ENCODE peak calls at places on chromosomes 11 and 22, in five cellular contexts. One of them, this sample, is unnamed.

GRCh38 chr22:20748082-20748481 is 25.8 kb upstream of the SERPIND1 start:
- DNase-seq in psoas muscle: no peak
- DNase-seq in tibial artery: no peak
- DNase-seq in sigmoid colon: no peak
- DNase-seq in left ventricle myocardium inferior: no peak
- DNase-seq in this sample: no peak

GRCh38 chr22:23514317-23515038 is 65.6 kb downstream of the IGLL1 start:
- DNase-seq in psoas muscle: no peak
- DNase-seq in sigmoid colon: peak
- DNase-seq in tibial artery: no peak
- DNase-seq in left ventricle myocardium inferior: no peak
- DNase-seq in this sample: no peak

GRCh38 chr11:1568451-1568911 is 3.6 kb downstream of the DUSP8 start:
- DNase-seq in tibial artery: no peak
- DNase-seq in left ventricle myocardium inferior: no peak
- DNase-seq in sigmoid colon: peak
- DNase-seq in psoas muscle: no peak
- DNase-seq in this sample: peak

GRCh38 chr11:2997406-2997805 is 5.3 kb upstream of the NAP1L4 start:
- DNase-seq in left ventricle myocardium inferior: no peak
- DNase-seq in sigmoid colon: peak
- DNase-seq in tibial artery: no peak
- DNase-seq in psoas muscle: no peak
- DNase-seq in this sample: no peak

GRCh38 chr11:104256525-104256924 is 92.6 kb upstream of the PDGFD start:
- DNase-seq in left ventricle myocardium inferior: no peak
- DNase-seq in psoas muscle: no peak
- DNase-seq in tibial artery: no peak
- DNase-seq in sigmoid colon: no peak
- DNase-seq in this sample: no peak

GRCh38 chr11:67368621-67369020 is 4.8 kb downstream of the CLCF1 start:
- DNase-seq in left ventricle myocardium inferior: no peak
- DNase-seq in tibial artery: no peak
- DNase-seq in psoas muscle: no peak
- DNase-seq in sigmoid colon: no peak
- DNase-seq in this sample: no peak

GRCh38 chr11:70016666-70017347 is 61.3 kb upstream of the ANO1 start:
- DNase-seq in tibial artery: no peak
- DNase-seq in psoas muscle: no peak
- DNase-seq in sigmoid colon: no peak
- DNase-seq in left ventricle myocardium inferior: no peak
- DNase-seq in this sample: peak

GRCh38 chr22:35177811-35178210 is 79.5 kb upstream of the HMGXB4 start:
- DNase-seq in psoas muscle: no peak
- DNase-seq in tibial artery: no peak
- DNase-seq in sigmoid colon: no peak
- DNase-seq in left ventricle myocardium inferior: no peak
- DNase-seq in this sample: no peak

GRCh38 chr22:45710469-45710868 is 38.8 kb downstream of the ATXN10 start:
- DNase-seq in tibial artery: no peak
- DNase-seq in sigmoid colon: no peak
- DNase-seq in left ventricle myocardium inferior: no peak
- DNase-seq in psoas muscle: no peak
- DNase-seq in this sample: no peak

GRCh38 chr11:12280838-12281565 is 96.4 kb upstream of the PARVA start:
- DNase-seq in psoas muscle: no peak
- DNase-seq in left ventricle myocardium inferior: no peak
- DNase-seq in tibial artery: no peak
- DNase-seq in sigmoid colon: no peak
- DNase-seq in this sample: no peak

GRCh38 chr11:64248578-64248977 is 1.8 kb upstream of the PPP1R14B start:
- DNase-seq in tibial artery: no peak
- DNase-seq in sigmoid colon: no peak
- DNase-seq in left ventricle myocardium inferior: no peak
- DNase-seq in psoas muscle: no peak
- DNase-seq in this sample: no peak

GRCh38 chr11:76830639-76831312 is 29.9 kb upstream of the ACER3 start:
- DNase-seq in left ventricle myocardium inferior: no peak
- DNase-seq in psoas muscle: no peak
- DNase-seq in sigmoid colon: no peak
- DNase-seq in tibial artery: no peak
- DNase-seq in this sample: no peak

GRCh38 chr11:27209562-27210005 is 153.4 kb downstream of the CCDC34 start:
- DNase-seq in sigmoid colon: no peak
- DNase-seq in tibial artery: peak
- DNase-seq in psoas muscle: peak
- DNase-seq in left ventricle myocardium inferior: peak
- DNase-seq in this sample: peak

GRCh38 chr11:37817727-37818270 is 1219.8 kb upstream of the RAG2 start:
- DNase-seq in left ventricle myocardium inferior: no peak
- DNase-seq in sigmoid colon: no peak
- DNase-seq in tibial artery: no peak
- DNase-seq in psoas muscle: no peak
- DNase-seq in this sample: no peak

GRCh38 chr11:120281161-120281795 is 41.3 kb downstream of the POU2F3 start:
- DNase-seq in sigmoid colon: no peak
- DNase-seq in psoas muscle: no peak
- DNase-seq in left ventricle myocardium inferior: peak
- DNase-seq in tibial artery: no peak
- DNase-seq in this sample: no peak

GRCh38 chr11:22690891-22691290 is 24.5 kb downstream of the GAS2 start:
- DNase-seq in left ventricle myocardium inferior: no peak
- DNase-seq in tibial artery: no peak
- DNase-seq in psoas muscle: no peak
- DNase-seq in sigmoid colon: no peak
- DNase-seq in this sample: no peak

GRCh38 chr22:29306830-29307657 is 594 bp downstream of the GAS2L1 start:
- DNase-seq in psoas muscle: peak
- DNase-seq in tibial artery: peak
- DNase-seq in sigmoid colon: peak
- DNase-seq in left ventricle myocardium inferior: peak
- DNase-seq in this sample: no peak

GRCh38 chr11:14253437-14253836 is 105.5 kb downstream of the RRAS2 start:
- DNase-seq in left ventricle myocardium inferior: no peak
- DNase-seq in sigmoid colon: no peak
- DNase-seq in tibial artery: no peak
- DNase-seq in psoas muscle: no peak
- DNase-seq in this sample: no peak

GRCh38 chr11:69950120-69950519 is 128.0 kb upstream of the ANO1 start:
- DNase-seq in psoas muscle: no peak
- DNase-seq in sigmoid colon: no peak
- DNase-seq in left ventricle myocardium inferior: no peak
- DNase-seq in tibial artery: no peak
- DNase-seq in this sample: peak

GRCh38 chr22:37519268-37520195 is at the start of gene CARD10:
- DNase-seq in sigmoid colon: no peak
- DNase-seq in tibial artery: no peak
- DNase-seq in left ventricle myocardium inferior: peak
- DNase-seq in psoas muscle: no peak
- DNase-seq in this sample: peak

GRCh38 chr11:71391352-71391751 is 56.8 kb downstream of the DHCR7 start:
- DNase-seq in tibial artery: no peak
- DNase-seq in left ventricle myocardium inferior: no peak
- DNase-seq in sigmoid colon: no peak
- DNase-seq in psoas muscle: no peak
- DNase-seq in this sample: no peak

GRCh38 chr22:44351685-44352377 is 39.1 kb upstream of the SHISAL1 start:
- DNase-seq in tibial artery: no peak
- DNase-seq in sigmoid colon: peak
- DNase-seq in left ventricle myocardium inferior: no peak
- DNase-seq in psoas muscle: no peak
- DNase-seq in this sample: peak

DNA sequence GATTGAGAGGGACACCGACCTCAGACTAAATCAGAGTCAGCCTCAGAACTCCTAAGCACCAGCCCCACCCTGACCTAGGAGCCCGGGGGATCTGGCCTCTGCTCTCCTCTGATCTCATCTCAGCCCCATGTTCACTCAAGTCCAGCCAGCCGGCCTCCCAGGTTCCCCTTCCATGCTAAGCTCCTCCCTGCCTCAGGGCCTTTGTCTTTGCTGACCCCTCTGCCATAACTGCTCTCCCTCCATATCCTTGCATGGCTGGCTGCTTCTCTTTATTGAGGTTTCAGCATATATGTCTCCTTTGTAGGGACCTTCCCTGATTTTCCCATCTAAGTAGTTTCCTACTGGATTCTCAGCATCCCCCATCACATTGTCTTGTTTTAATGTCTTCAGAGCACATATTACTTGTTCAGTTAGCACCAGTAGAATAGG is 780 bp upstream of the SLC15A3 start:
- DNase-seq in tibial artery: no peak
- DNase-seq in psoas muscle: no peak
- DNase-seq in left ventricle myocardium inferior: no peak
- DNase-seq in sigmoid colon: no peak
- DNase-seq in this sample: no peak
- H3K27ac ChIP-seq in tibial artery: peak
- H3K27ac ChIP-seq in psoas muscle: peak
- H3K27ac ChIP-seq in left ventricle myocardium inferior: peak
- H3K27ac ChIP-seq in sigmoid colon: peak
- H3K27ac ChIP-seq in this sample: no peak

GRCh38 chr11:9461068-9461759 is 402 bp downstream of the ZNF143 start:
- DNase-seq in tibial artery: peak
- DNase-seq in left ventricle myocardium inferior: peak
- DNase-seq in psoas muscle: peak
- DNase-seq in sigmoid colon: peak
- DNase-seq in this sample: peak

GRCh38 chr11:9462172-9462799 is 1.5 kb downstream of the ZNF143 start:
- DNase-seq in left ventricle myocardium inferior: no peak
- DNase-seq in sigmoid colon: no peak
- DNase-seq in tibial artery: no peak
- DNase-seq in psoas muscle: no peak
- DNase-seq in this sample: no peak

GRCh38 chr11:9461760-9462134 is 935 bp downstream of the ZNF143 start:
- DNase-seq in tibial artery: no peak
- DNase-seq in sigmoid colon: no peak
- DNase-seq in psoas muscle: no peak
- DNase-seq in left ventricle myocardium inferior: no peak
- DNase-seq in this sample: no peak

GRCh38 chr11:9460322-9461067 is at the start of gene ZNF143:
- DNase-seq in sigmoid colon: peak
- DNase-seq in tibial artery: peak
- DNase-seq in psoas muscle: peak
- DNase-seq in left ventricle myocardium inferior: peak
- DNase-seq in this sample: peak

DNA sequence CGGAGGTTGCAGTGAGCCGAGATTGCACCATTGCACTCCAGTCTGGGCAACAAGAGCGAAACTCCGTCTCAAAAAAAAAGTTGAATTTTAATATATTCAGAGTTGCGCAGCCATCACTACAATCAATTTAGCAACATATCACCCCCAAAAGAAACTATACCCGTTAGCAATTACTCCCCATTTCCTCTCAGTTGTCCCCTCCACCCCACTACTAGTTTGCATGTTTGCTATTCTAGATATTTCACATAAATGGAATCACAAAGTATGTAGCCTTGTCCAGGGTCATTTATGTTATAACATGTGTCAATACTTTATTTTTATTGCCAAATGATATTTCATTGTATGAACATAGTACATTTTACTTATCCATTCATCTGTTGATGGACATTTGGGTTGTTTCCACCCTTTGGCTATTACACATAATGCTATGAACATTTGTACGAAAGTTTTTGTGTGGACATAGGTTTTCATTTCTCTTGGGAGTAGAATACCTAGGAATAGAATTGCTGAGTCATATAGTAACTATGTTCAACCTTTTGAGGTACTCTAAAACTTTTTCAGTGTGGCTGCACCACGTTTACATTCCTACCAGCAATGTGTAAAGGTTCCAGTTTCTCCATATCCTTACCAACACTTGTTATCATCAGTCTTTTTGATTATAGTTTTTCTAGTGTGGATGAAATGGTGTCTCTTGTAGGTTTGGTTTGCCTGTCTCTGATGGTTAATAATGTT is 2.2 kb downstream of the ZNF143 start:
- DNase-seq in psoas muscle: no peak
- DNase-seq in left ventricle myocardium inferior: no peak
- DNase-seq in sigmoid colon: no peak
- DNase-seq in tibial artery: no peak
- DNase-seq in this sample: no peak
- TF ChIP-seq CTCF in psoas muscle: no peak
- TF ChIP-seq CTCF in left ventricle myocardium inferior: no peak
- TF ChIP-seq CTCF in sigmoid colon: no peak
- TF ChIP-seq CTCF in tibial artery: no peak
- TF ChIP-seq CTCF in this sample: no peak

GRCh38 chr11:86497310-86497709 is 122.6 kb downstream of the CCDC81 start:
- DNase-seq in left ventricle myocardium inferior: no peak
- DNase-seq in sigmoid colon: no peak
- DNase-seq in tibial artery: no peak
- DNase-seq in psoas muscle: no peak
- DNase-seq in this sample: no peak

GRCh38 chr11:86492370-86493030 is 117.8 kb downstream of the CCDC81 start:
- DNase-seq in sigmoid colon: no peak
- DNase-seq in psoas muscle: no peak
- DNase-seq in left ventricle myocardium inferior: no peak
- DNase-seq in tibial artery: no peak
- DNase-seq in this sample: no peak

GRCh38 chr11:86497836-86498235 is 123.1 kb downstream of the CCDC81 start:
- DNase-seq in psoas muscle: no peak
- DNase-seq in sigmoid colon: no peak
- DNase-seq in tibial artery: no peak
- DNase-seq in left ventricle myocardium inferior: no peak
- DNase-seq in this sample: no peak

GRCh38 chr11:86491048-86491447 is 116.4 kb downstream of the CCDC81 start:
- DNase-seq in left ventricle myocardium inferior: no peak
- DNase-seq in sigmoid colon: no peak
- DNase-seq in psoas muscle: no peak
- DNase-seq in tibial artery: no peak
- DNase-seq in this sample: no peak

DNA sequence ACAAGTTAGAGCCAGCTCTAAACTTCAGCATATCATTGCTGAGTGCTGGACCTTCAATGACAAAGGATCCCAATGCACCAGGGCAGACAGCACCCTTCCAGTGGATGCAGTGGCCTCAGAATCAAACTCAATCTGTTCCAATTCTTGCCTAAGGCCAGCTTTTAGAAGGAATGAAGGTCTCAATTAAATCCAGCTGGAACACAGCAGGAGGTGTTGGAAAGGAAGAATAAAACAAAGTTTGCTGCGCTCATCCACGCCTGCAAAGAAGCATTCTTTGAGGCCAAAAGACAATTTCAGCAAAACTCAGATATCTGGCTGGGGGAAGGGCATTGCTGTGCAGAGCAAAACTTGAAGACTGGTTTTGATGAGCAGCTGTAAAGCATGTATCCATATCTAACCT is 120.7 kb downstream of the CCDC81 start:
- DNase-seq in psoas muscle: no peak
- DNase-seq in sigmoid colon: no peak
- DNase-seq in left ventricle myocardium inferior: no peak
- DNase-seq in tibial artery: no peak
- DNase-seq in this sample: no peak
- H3K4me3 ChIP-seq in psoas muscle: no peak
- H3K4me3 ChIP-seq in sigmoid colon: no peak
- H3K4me3 ChIP-seq in left ventricle myocardium inferior: no peak
- H3K4me3 ChIP-seq in tibial artery: no peak
- H3K4me3 ChIP-seq in this sample: no peak

DNA sequence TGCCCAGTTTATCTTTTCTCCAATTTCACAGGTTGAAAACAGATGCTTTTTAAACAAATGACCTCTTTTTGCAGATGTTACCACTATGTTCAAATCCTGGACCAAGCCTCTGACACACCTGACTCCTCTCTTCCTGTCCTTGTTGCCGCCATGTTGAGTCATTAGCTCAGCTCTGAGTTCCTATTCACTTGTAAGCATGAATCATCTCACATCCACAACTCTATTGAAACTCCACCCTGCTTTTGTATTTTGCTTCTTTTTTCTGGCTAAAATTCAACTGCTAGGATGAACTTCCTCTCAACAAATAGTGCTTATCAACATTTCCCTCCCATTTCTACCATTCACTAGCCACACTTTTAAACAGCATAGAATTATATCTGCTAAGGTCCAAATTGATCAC is 4.1 kb downstream of the JOSD1 start:
- DNase-seq in tibial artery: no peak
- DNase-seq in sigmoid colon: no peak
- DNase-seq in psoas muscle: no peak
- DNase-seq in left ventricle myocardium inferior: no peak
- DNase-seq in this sample: no peak
- H3K27ac ChIP-seq in tibial artery: peak
- H3K27ac ChIP-seq in sigmoid colon: peak
- H3K27ac ChIP-seq in psoas muscle: peak
- H3K27ac ChIP-seq in left ventricle myocardium inferior: peak
- H3K27ac ChIP-seq in this sample: peak